ENCODE peak calls at places on chromosomes 11 and 22, in ten cellular contexts. W is CD8-positive, alpha-beta T cell; L is choroid plexus epithelial cell; Z is cardiac fibroblast; P is fibroblast of mammary gland; E is lower leg skin; T is coronary artery; O is astrocyte; M is BJ; G is foreskin fibroblast. J is an unnamed sample.

GRCh38 chr11:131146817-131147490 is 223.5 kb upstream of the NTM start:
- DNase-seq in W (no peak), L (no peak), Z (no peak), P (no peak), E (no peak), T (no peak), O (peak), M (peak), G (peak), J (no peak)

GRCh38 chr11:32852142-32852541 is 22.4 kb downstream of the PRRG4 start:
- DNase-seq in W (no peak), L (peak), Z (peak), P (peak), E (no peak), T (no peak), O (peak), M (peak), G (peak), J (no peak)

GRCh38 chr11:84899740-84900139 is 727.4 kb downstream of the DLG2 start:
- DNase-seq in W (no peak), L (peak), Z (no peak), P (peak), E (no peak), T (no peak), O (peak), M (no peak), G (no peak), J (peak)

GRCh38 chr11:61126266-61126665 is 24.0 kb downstream of the CD5 start:
- DNase-seq in W (no peak), L (peak), Z (peak), P (no peak), E (no peak), T (no peak), O (no peak), M (no peak), G (peak), J (no peak)

GRCh38 chr11:69656536-69657455 is 15.8 kb downstream of the CCND1 start:
- DNase-seq in W (no peak), L (no peak), Z (peak), P (no peak), E (no peak), T (no peak), O (no peak), M (no peak), G (no peak), J (no peak)

GRCh38 chr11:66820381-66820780 is 22.9 kb upstream of the RCE1 start:
- DNase-seq in W (no peak), L (no peak), Z (no peak), P (no peak), E (no peak), T (no peak), O (peak), M (no peak), G (no peak), J (no peak)

GRCh38 chr11:32312865-32313403 is 122.4 kb downstream of the WT1 start:
- DNase-seq in W (no peak), L (peak), Z (peak), P (peak), E (no peak), T (no peak), O (peak), M (no peak), G (peak), J (no peak)

GRCh38 chr11:68009391-68010000 is 631 bp upstream of the ALDH3B1 start:
- DNase-seq in W (no peak), L (peak), Z (peak), P (peak), E (no peak), T (no peak), O (no peak), M (no peak), G (peak), J (no peak)

GRCh38 chr11:60959445-60959844 is 7.5 kb upstream of the SLC15A3 start:
- DNase-seq in W (no peak), L (no peak), Z (peak), P (no peak), E (no peak), T (no peak), O (no peak), M (no peak), G (peak), J (no peak)

GRCh38 chr11:106344392-106344791 is 266.9 kb downstream of the AASDHPPT start:
- DNase-seq in W (no peak), L (peak), Z (peak), P (peak), E (no peak), T (no peak), O (peak), M (no peak), G (peak), J (no peak)

GRCh38 chr11:11982975-11983374 is 25.5 kb downstream of the DKK3 start:
- DNase-seq in W (no peak), L (peak), Z (peak), P (peak), E (no peak), T (no peak), O (peak), M (peak), G (peak), J (no peak)

GRCh38 chr11:67396587-67397398 is 4.9 kb downstream of the PPP1CA start:
- DNase-seq in W (no peak), L (no peak), Z (no peak), P (no peak), E (no peak), T (no peak), O (no peak), M (no peak), G (no peak), J (no peak)

GRCh38 chr22:41963453-41964105 is 5.7 kb upstream of the SEPTIN3 start:
- DNase-seq in W (no peak), L (peak), Z (no peak), P (peak), E (no peak), T (no peak), O (peak), M (no peak), G (no peak), J (no peak)

GRCh38 chr22:20571078-20571503 is 63.7 kb downstream of the MED15 start:
- DNase-seq in W (no peak), L (no peak), Z (no peak), P (no peak), E (no peak), T (no peak), O (no peak), M (no peak), G (no peak), J (no peak)

DNA sequence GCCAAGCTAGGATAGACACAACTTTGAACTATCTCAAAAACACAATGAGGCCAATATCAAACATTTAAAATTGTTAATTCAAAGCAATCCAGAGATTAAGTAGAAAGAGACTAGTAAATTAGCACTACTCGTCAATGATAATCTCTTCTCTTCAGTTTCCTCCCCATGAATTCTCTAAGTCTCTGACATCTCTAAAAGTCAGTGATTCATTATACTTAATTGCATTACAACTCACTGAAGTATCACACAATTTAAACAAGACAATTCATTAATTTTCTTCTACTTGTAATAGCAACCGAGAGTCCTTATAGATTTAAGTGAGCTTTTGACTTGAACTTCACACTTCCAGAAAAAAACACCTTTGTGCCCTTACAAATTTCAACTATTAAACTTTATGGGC is 4.3 kb downstream of the DDX6 start:
- DNase-seq in W (no peak), L (no peak), Z (no peak), P (no peak), E (no peak), T (no peak), O (no peak), M (no peak), G (no peak), J (no peak)
- H3K4me3 ChIP-seq in W (peak), L (no peak), Z (no peak), P (no peak), E (no peak), T (no peak), O (no peak), M (no peak), G (no peak), J (peak)

GRCh38 chr11:80388133-80388532 is 947.3 kb upstream of the TENM4 start:
- DNase-seq in W (no peak), L (no peak), Z (no peak), P (no peak), E (no peak), T (no peak), O (no peak), M (no peak), G (no peak), J (no peak)

GRCh38 chr11:80388536-80388935 is 947.7 kb upstream of the TENM4 start:
- DNase-seq in W (no peak), L (no peak), Z (no peak), P (no peak), E (no peak), T (no peak), O (no peak), M (no peak), G (no peak), J (no peak)

GRCh38 chr11:80379620-80380278 is 938.9 kb upstream of the TENM4 start:
- DNase-seq in W (no peak), L (no peak), Z (no peak), P (no peak), E (no peak), T (no peak), O (no peak), M (no peak), G (no peak), J (no peak)

DNA sequence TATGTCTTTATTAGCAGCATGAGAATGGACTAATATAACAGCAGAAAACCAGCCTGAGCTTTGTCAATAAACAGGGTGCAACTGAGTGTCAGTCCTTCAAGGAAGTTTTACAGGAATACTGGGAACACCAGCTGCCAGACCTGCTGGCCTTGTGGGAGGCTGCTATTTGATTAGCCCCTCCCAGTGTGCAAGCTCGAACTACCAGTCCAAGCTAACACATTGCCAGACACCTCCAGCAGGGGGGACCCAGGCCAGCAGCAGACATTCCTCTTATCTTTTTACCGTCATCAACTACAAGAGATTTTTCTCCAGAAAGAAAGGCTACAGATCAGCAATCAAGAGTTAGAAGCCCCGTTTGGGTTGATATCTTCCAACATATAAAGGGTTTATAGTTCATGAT is 942.8 kb upstream of the TENM4 start:
- DNase-seq in W (no peak), L (no peak), Z (no peak), P (no peak), E (no peak), T (no peak), O (no peak), M (no peak), G (no peak), J (no peak)
- TF ChIP-seq CTCF in W (no peak), L (no peak), Z (no peak), P (no peak), E (no peak), T (no peak), O (no peak), M (no peak), G (no peak), J (no peak)

GRCh38 chr11:7254731-7255291 is 3.1 kb downstream of the SYT9 start:
- DNase-seq in W (no peak), L (no peak), Z (no peak), P (no peak), E (no peak), T (no peak), O (no peak), M (no peak), G (no peak), J (no peak)

GRCh38 chr11:7251836-7252682 is at the start of gene SYT9:
- DNase-seq in W (no peak), L (peak), Z (peak), P (peak), E (peak), T (peak), O (peak), M (no peak), G (peak), J (no peak)

GRCh38 chr11:7250166-7250565 is 1.5 kb upstream of the SYT9 start:
- DNase-seq in W (no peak), L (no peak), Z (no peak), P (no peak), E (no peak), T (no peak), O (no peak), M (no peak), G (no peak), J (no peak)

GRCh38 chr11:7251487-7251835 is 243 bp upstream of the SYT9 start:
- DNase-seq in W (no peak), L (no peak), Z (no peak), P (no peak), E (no peak), T (no peak), O (no peak), M (no peak), G (no peak), J (no peak)

DNA sequence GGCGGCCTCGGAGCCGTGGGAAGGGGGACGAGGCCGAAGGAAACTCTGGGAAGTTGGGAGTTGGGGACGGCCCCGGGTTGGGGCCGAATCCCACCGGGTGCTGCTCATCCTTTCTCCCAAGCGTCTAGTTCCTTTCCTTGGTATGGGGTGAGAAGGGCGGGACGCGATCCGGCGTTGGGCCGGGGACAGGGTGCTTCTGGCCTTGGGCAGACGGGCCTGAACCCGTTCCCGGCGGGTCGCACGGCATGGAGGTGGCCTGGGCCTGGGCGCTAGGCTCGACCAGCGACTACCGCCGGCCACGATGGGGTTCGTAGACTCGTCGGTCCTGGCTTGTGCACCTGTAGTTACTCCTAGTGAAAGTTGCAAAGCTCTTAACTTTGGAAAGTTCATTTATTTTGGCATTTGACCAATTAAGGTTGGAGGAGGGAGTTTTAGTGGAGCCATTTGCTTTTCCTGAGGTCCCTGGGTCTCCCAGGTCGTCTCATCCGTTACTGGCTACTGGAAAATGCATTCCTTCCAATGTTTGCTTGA is 1.0 kb downstream of the SYT9 start:
- DNase-seq in W (no peak), L (no peak), Z (no peak), P (no peak), E (no peak), T (no peak), O (no peak), M (no peak), G (no peak), J (no peak)
- H3K4me3 ChIP-seq in W (no peak), L (no peak), Z (no peak), P (no peak), E (peak), T (peak), O (no peak), M (no peak), G (no peak), J (no peak)

GRCh38 chr11:99814738-99815137 is 794.0 kb downstream of the CNTN5 start:
- DNase-seq in W (no peak), L (peak), Z (no peak), P (no peak), E (no peak), T (no peak), O (no peak), M (no peak), G (no peak), J (no peak)
- TF ChIP-seq CTCF in W (no peak), L (peak), Z (no peak), P (no peak), E (no peak), T (no peak), O (no peak), M (no peak), G (no peak), J (no peak)

DNA sequence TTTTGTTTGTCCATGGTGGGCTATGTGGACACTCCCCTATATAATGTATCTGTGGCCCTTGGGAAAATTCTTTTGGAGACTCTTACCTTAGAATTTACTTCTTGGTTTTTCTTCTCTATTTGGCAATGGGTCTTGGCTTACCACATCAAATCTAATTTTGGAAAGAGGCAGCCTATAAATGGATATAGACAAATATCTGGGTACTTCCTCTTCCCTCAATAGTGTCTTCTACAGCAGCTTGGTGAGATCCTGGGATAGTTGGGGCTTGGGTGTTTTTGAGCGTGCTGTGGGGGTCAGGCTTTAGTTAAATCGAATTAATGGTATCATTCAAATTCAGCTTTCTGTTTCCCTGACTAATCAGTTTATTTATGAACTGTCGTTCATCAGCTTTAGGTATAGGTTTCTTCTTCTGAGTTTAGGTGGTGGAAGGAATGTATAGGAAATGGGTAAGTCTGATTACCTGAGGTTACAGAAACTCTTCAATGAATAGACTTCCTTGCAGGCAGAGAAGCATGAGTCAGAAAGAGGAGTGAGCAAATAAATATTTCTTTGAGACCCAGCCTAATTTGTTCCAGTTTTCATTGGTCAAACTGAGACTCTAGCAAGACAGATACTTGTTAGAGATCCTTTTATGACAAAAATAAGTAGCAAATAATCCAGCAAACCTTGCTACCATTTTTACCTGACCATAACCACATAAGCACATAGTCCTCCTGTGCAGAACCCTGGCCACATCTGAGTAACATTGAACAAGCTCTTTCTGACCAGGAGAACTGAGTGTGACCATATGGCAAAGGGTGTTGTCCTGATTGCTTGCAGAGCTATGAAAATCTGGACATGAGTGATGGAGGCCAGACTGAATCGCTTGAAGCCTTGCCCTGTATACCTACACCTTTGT is 68.6 kb upstream of the SORL1-AS1 start:
- DNase-seq in W (no peak), L (no peak), Z (no peak), P (peak), E (no peak), T (no peak), O (no peak), M (no peak), G (peak), J (no peak)
- H3K4me3 ChIP-seq in W (no peak), L (no peak), Z (no peak), P (no peak), E (no peak), T (no peak), O (no peak), M (no peak), G (no peak), J (no peak)

GRCh38 chr11:72745511-72745910 is 6.7 kb downstream of the ARAP1 start:
- DNase-seq in W (no peak), L (no peak), Z (no peak), P (no peak), E (no peak), T (no peak), O (no peak), M (no peak), G (no peak), J (no peak)

GRCh38 chr11:72743321-72744221 is 8.6 kb downstream of the ARAP1 start:
- DNase-seq in W (no peak), L (no peak), Z (no peak), P (no peak), E (no peak), T (no peak), O (no peak), M (no peak), G (no peak), J (no peak)

GRCh38 chr11:72742522-72743320 is 9.5 kb downstream of the ARAP1 start:
- DNase-seq in W (no peak), L (no peak), Z (no peak), P (no peak), E (no peak), T (no peak), O (no peak), M (no peak), G (no peak), J (no peak)

GRCh38 chr11:72745925-72746550 is 6.2 kb downstream of the ARAP1 start:
- DNase-seq in W (no peak), L (no peak), Z (no peak), P (no peak), E (no peak), T (no peak), O (no peak), M (no peak), G (peak), J (no peak)

GRCh38 chr11:72744474-72744873 is 7.7 kb downstream of the ARAP1 start:
- DNase-seq in W (no peak), L (no peak), Z (no peak), P (no peak), E (no peak), T (no peak), O (no peak), M (no peak), G (no peak), J (no peak)
- TF ChIP-seq CTCF in W (no peak), L (no peak), Z (no peak), P (no peak), E (no peak), T (no peak), O (no peak), M (no peak), G (no peak), J (no peak)